ENCODE peak calls at places on chromosome 19, in four cellular contexts. Q is K562, P is HepG2, C is GM12878. Z is an unnamed sample.

GRCh38 chr19:43624933-43625332 is 5.5 kb upstream of the ZNF428 start:
- DNase-seq in Q (peak; percentile 87), P (no peak), C (no peak), Z (no peak)

GRCh38 chr19:30106417-30107095 is 164.5 kb downstream of the URI1 start:
- DNase-seq in Q (no peak), P (no peak), C (no peak), Z (no peak)

GRCh38 chr19:50710612-50711011 is 9.0 kb downstream of the SHANK1 start:
- DNase-seq in P (no peak), C (no peak), Q (no peak), Z (no peak)

GRCh38 chr19:51320258-51320657 is 8.8 kb downstream of the IGLON5 start:
- DNase-seq in C (no peak), P (no peak), Q (peak; percentile 42), Z (peak; percentile 87)

GRCh38 chr19:32744555-32745325 is 25.2 kb downstream of the TDRD12 start:
- DNase-seq in C (no peak), Q (no peak), P (no peak), Z (no peak)

GRCh38 chr19:16170134-16170533 is 3.2 kb downstream of the CIB3 start:
- DNase-seq in Q (no peak), C (no peak), P (no peak), Z (no peak)

GRCh38 chr19:13206581-13206980 is 56.4 kb downstream of the IER2 start:
- DNase-seq in Q (no peak), C (no peak), P (no peak), Z (no peak)

GRCh38 chr19:10751109-10751972 is 33.5 kb downstream of the DNM2 start:
- DNase-seq in P (no peak), C (no peak), Q (no peak), Z (no peak)

GRCh38 chr19:17340871-17341357 is 3.6 kb downstream of the GTPBP3 start:
- DNase-seq in Q (no peak), C (no peak), P (peak; percentile 81), Z (no peak)

GRCh38 chr19:46391296-46392251 is 21.8 kb downstream of the CCDC8 start:
- DNase-seq in C (no peak), P (no peak), Q (no peak), Z (no peak)

GRCh38 chr19:7292352-7292949 is 1.8 kb downstream of the INSR start:
- DNase-seq in C (no peak), P (no peak), Q (no peak), Z (no peak)

GRCh38 chr19:2962018-2962670 is 15.2 kb upstream of the TLE6 start:
- DNase-seq in C (peak; percentile 65), P (peak; percentile 70), Q (peak; percentile 67), Z (peak; percentile 77)

GRCh38 chr19:58154287-58154678 is 3.7 kb upstream of the ZNF329 start:
- DNase-seq in Q (no peak), P (peak; percentile 38), C (no peak), Z (no peak)

GRCh38 chr19:7333198-7334118 is 15.3 kb upstream of the ARHGEF18 start:
- DNase-seq in P (no peak), Q (no peak), C (peak; percentile 92), Z (no peak)

GRCh38 chr19:42068756-42069571 is 1.0 kb downstream of the GRIK5 start:
- DNase-seq in P (no peak), Q (peak; percentile 32), C (no peak), Z (peak; percentile 67)

GRCh38 chr19:7534531-7534980 is 961 bp upstream of the PNPLA6 start:
- DNase-seq in C (no peak), Q (peak; percentile 54), P (peak; percentile 70), Z (peak; percentile 80)

GRCh38 chr19:32480321-32480720 is 74.8 kb downstream of the DPY19L3 start:
- DNase-seq in Q (no peak), P (no peak), C (no peak), Z (no peak)

GRCh38 chr19:33446918-33447293 is 73.4 kb downstream of the CEBPG start:
- DNase-seq in C (no peak), Q (no peak), P (no peak), Z (no peak)

GRCh38 chr19:8577247-8577646 is at the start of gene MYO1F:
- DNase-seq in C (no peak), P (no peak), Q (peak; percentile 45), Z (no peak)

GRCh38 chr19:46049597-46049996 is 8.8 kb upstream of the IGFL4 start:
- DNase-seq in Q (no peak), C (no peak), P (no peak), Z (no peak)

GRCh38 chr19:33241091-33241529 is 15.5 kb upstream of the SLC7A10 start:
- DNase-seq in P (peak; percentile 29), C (no peak), Q (no peak), Z (no peak)

GRCh38 chr19:21082011-21082975 is at the start of gene ZNF714:
- DNase-seq in Q (peak; percentile 94), P (peak; percentile 97), C (peak; percentile 79), Z (peak; percentile 83)

GRCh38 chr19:10112037-10112751 is 701 bp downstream of the P2RY11 start:
- DNase-seq in C (no peak), Q (no peak), P (no peak), Z (peak; percentile 28)

GRCh38 chr19:35069706-35070105 is 28.2 kb downstream of the HPN start:
- DNase-seq in Q (no peak), P (no peak), C (no peak), Z (no peak)

GRCh38 chr19:51441410-51442390 is 16.6 kb downstream of the SIGLEC8 start:
- DNase-seq in P (no peak), C (peak; percentile 91), Q (peak; percentile 49), Z (no peak)

GRCh38 chr19:3531716-3532115 is 7.3 kb upstream of the TEKTIP1 start:
- DNase-seq in P (no peak), Q (no peak), C (no peak), Z (no peak)

GRCh38 chr19:39811064-39811463 is 22.9 kb downstream of the DYRK1B start:
- DNase-seq in P (no peak), Q (no peak), C (no peak), Z (no peak)

GRCh38 chr19:54415208-54415900 is at the start of gene TTYH1:
- DNase-seq in Q (peak; percentile 85), C (no peak), P (no peak), Z (peak; percentile 88)

GRCh38 chr19:7866399-7867091 is 7.6 kb downstream of the PRR36 start:
- DNase-seq in Q (no peak), C (no peak), P (peak; percentile 32), Z (no peak)

GRCh38 chr19:48660854-48661731 is 11.7 kb downstream of the NTN5 start:
- DNase-seq in P (peak; percentile 66), C (peak; percentile 83), Q (peak; percentile 90), Z (peak; percentile 88)

GRCh38 chr19:35897706-35898451 is 2.5 kb downstream of the NFKBID start:
- DNase-seq in C (no peak), Q (no peak), P (no peak), Z (peak; percentile 18)

GRCh38 chr19:11530432-11530831 is 1.5 kb upstream of the ECSIT start:
- DNase-seq in P (peak; percentile 95), Q (peak; percentile 85), C (no peak), Z (peak; percentile 89)

GRCh38 chr19:12868540-12869112 is 12.6 kb downstream of the DNASE2 start:
- DNase-seq in Q (peak; percentile 81), C (no peak), P (no peak), Z (peak; percentile 63)

GRCh38 chr19:33724723-33725060 is 72.0 kb upstream of the KCTD15 start:
- DNase-seq in C (no peak), P (no peak), Q (no peak), Z (peak; percentile 67)

GRCh38 chr19:12975221-12975756 is 5.9 kb downstream of the DAND5 start:
- DNase-seq in P (no peak), C (no peak), Q (peak; percentile 3), Z (peak; percentile 87)

GRCh38 chr19:38662508-38663155 is 15.2 kb downstream of the ACTN4 start:
- DNase-seq in P (no peak), C (no peak), Q (no peak), Z (no peak)

GRCh38 chr19:38661166-38661565 is 13.7 kb downstream of the ACTN4 start:
- DNase-seq in P (no peak), C (no peak), Q (no peak), Z (no peak)

GRCh38 chr19:38663156-38663651 is 15.8 kb downstream of the ACTN4 start:
- DNase-seq in P (no peak), C (no peak), Q (no peak), Z (no peak)

GRCh38 chr19:38660724-38661123 is 13.3 kb downstream of the ACTN4 start:
- DNase-seq in Q (no peak), P (no peak), C (no peak), Z (no peak)

GRCh38 chr19:38661996-38662395 is 14.5 kb downstream of the ACTN4 start:
- DNase-seq in C (no peak), P (no peak), Q (no peak), Z (no peak)
- TF ChIP-seq JUND in C (no peak), P (no peak), Q (no peak), Z (no peak)

GRCh38 chr19:49688531-49689132 is 762 bp upstream of the ADM5 start:
- DNase-seq in P (no peak), C (no peak), Q (no peak), Z (no peak)
- TF ChIP-seq SMC3 in P (no peak), C (no peak), Q (no peak), Z (no peak)

DNA sequence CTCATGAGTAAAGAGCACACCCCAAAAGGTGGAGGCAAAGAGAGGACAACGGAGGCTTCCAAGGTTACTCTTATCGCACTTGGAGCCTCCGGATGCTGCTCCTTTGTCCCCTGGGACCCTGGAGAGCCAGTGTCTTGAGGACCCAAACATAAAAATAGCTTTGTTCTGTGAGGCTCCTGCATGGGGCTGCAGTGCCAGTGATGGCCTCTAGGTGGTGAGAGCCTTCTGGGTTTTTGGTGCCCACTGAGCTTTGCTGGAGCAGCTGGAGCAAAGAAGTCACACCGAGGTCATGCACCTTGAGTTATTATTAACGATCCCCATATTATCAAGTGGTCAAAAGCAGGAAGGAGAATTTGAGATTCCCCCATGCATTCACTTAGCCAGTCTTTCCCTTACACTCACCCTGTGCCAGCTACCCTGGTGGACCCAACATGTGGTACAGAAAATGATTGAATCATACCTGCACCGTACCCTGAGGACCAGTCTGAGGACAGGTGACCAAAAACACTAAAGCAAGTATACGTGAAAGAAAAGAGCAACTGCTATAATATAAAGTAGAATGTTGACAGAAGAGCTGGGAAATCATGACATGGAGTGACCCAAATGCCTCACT is 41.5 kb downstream of the ZNF682 start:
- DNase-seq in P (no peak), C (no peak), Q (peak; percentile 18), Z (peak; percentile 47)
- TF ChIP-seq JUND in P (no peak), C (no peak), Q (no peak), Z (no peak)

GRCh38 chr19:789473-790052 is 7.7 kb upstream of the PTBP1 start:
- DNase-seq in C (no peak), Q (no peak), P (peak; percentile 58), Z (no peak)

GRCh38 chr19:784541-784940 is 12.7 kb upstream of the PTBP1 start:
- DNase-seq in Q (no peak), P (no peak), C (no peak), Z (no peak)

GRCh38 chr19:788821-789472 is 8.3 kb upstream of the PTBP1 start:
- DNase-seq in Q (peak; percentile 54), P (peak; percentile 52), C (no peak), Z (peak; percentile 64)

GRCh38 chr19:790971-791604 is 6.2 kb upstream of the PTBP1 start:
- DNase-seq in P (no peak), Q (peak; percentile 48), C (no peak), Z (no peak)

DNA sequence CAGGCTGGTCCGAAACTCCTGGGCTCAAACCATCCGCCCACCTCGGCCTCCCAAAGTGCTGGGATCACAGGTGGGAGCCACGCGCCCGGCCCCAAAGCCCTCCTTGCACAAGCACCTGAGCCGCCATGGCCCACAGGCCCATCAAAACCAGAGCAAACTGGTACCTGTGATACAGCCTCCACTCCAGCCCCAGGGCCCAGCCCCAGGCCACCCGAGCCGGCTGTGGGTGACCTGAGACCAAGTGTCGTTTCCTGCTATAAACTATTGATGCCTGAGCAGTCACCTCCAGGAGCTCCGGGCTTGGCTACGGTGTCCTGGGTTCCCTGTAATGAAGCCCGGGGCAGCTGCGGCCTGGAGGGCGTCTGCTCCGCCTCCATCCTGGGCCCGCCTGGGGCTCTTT is 9.7 kb upstream of the PTBP1 start:
- DNase-seq in Q (no peak), P (no peak), C (no peak), Z (no peak)
- TF ChIP-seq SMC3 in Q (no peak), P (no peak), C (no peak), Z (no peak)